ENCODE peak calls at places on chromosomes 7 and 10, in seven cellular contexts. One of them, this sample, is unnamed.

GRCh38 chr7:40810274-40810673 is 675.5 kb downstream of the SUGCT start:
- DNase-seq in H1: no peak
- DNase-seq in GM12892: no peak
- DNase-seq in GM12878: no peak
- DNase-seq in SK-N-SH: no peak
- DNase-seq in K562: no peak
- DNase-seq in HepG2: no peak
- DNase-seq in this sample: no peak

GRCh38 chr10:120436431-120437142 is 20.4 kb upstream of the PLPP4 start:
- DNase-seq in H1: no peak
- DNase-seq in GM12892: no peak
- DNase-seq in GM12878: no peak
- DNase-seq in SK-N-SH: no peak
- DNase-seq in K562: peak; percentile 10
- DNase-seq in HepG2: no peak
- DNase-seq in this sample: no peak

GRCh38 chr10:121335386-121335925 is 262.8 kb downstream of the FGFR2 start:
- DNase-seq in H1: no peak
- DNase-seq in GM12892: no peak
- DNase-seq in GM12878: no peak
- DNase-seq in SK-N-SH: no peak
- DNase-seq in K562: no peak
- DNase-seq in HepG2: no peak
- DNase-seq in this sample: no peak

GRCh38 chr7:19373334-19373733 is 228.1 kb upstream of the FERD3L start:
- DNase-seq in H1: no peak
- DNase-seq in GM12892: no peak
- DNase-seq in GM12878: no peak
- DNase-seq in SK-N-SH: no peak
- DNase-seq in K562: no peak
- DNase-seq in HepG2: no peak
- DNase-seq in this sample: no peak

GRCh38 chr10:72846225-72846624 is 47.3 kb upstream of the OIT3 start:
- DNase-seq in H1: no peak
- DNase-seq in GM12892: no peak
- DNase-seq in GM12878: no peak
- DNase-seq in SK-N-SH: no peak
- DNase-seq in K562: no peak
- DNase-seq in HepG2: no peak
- DNase-seq in this sample: no peak

GRCh38 chr7:27115161-27116018 is 12.9 kb upstream of the HOXA2 start:
- DNase-seq in H1: peak; percentile 68
- DNase-seq in GM12892: no peak
- DNase-seq in GM12878: no peak
- DNase-seq in SK-N-SH: no peak
- DNase-seq in K562: no peak
- DNase-seq in HepG2: no peak
- DNase-seq in this sample: no peak

GRCh38 chr10:103127241-103127640 is 65.8 kb downstream of the NT5C2 start:
- DNase-seq in H1: no peak
- DNase-seq in GM12892: no peak
- DNase-seq in GM12878: no peak
- DNase-seq in SK-N-SH: peak; percentile 37
- DNase-seq in K562: no peak
- DNase-seq in HepG2: no peak
- DNase-seq in this sample: no peak

GRCh38 chr7:110856704-110857103 is 234.2 kb upstream of the LRRN3 start:
- DNase-seq in H1: no peak
- DNase-seq in GM12892: no peak
- DNase-seq in GM12878: no peak
- DNase-seq in SK-N-SH: no peak
- DNase-seq in K562: no peak
- DNase-seq in HepG2: peak; percentile 18
- DNase-seq in this sample: no peak

GRCh38 chr7:114086906-114087651 is 168.3 kb upstream of the PPP1R3A start:
- DNase-seq in H1: peak; percentile 56
- DNase-seq in GM12892: no peak
- DNase-seq in GM12878: no peak
- DNase-seq in SK-N-SH: peak; percentile 33
- DNase-seq in K562: no peak
- DNase-seq in HepG2: no peak
- DNase-seq in this sample: no peak

GRCh38 chr7:8189615-8190014 is 72.4 kb downstream of the ICA1 start:
- DNase-seq in H1: no peak
- DNase-seq in GM12892: no peak
- DNase-seq in GM12878: no peak
- DNase-seq in SK-N-SH: no peak
- DNase-seq in K562: no peak
- DNase-seq in HepG2: no peak
- DNase-seq in this sample: no peak

GRCh38 chr7:75772081-75773077 is at the start of gene CCL26:
- DNase-seq in H1: no peak
- DNase-seq in GM12892: no peak
- DNase-seq in GM12878: no peak
- DNase-seq in SK-N-SH: no peak
- DNase-seq in K562: no peak
- DNase-seq in HepG2: peak; percentile 71
- DNase-seq in this sample: no peak

GRCh38 chr7:45224832-45225231 is 67.2 kb downstream of the RAMP3 start:
- DNase-seq in H1: peak; percentile 64
- DNase-seq in GM12892: no peak
- DNase-seq in GM12878: no peak
- DNase-seq in SK-N-SH: no peak
- DNase-seq in K562: no peak
- DNase-seq in HepG2: no peak
- DNase-seq in this sample: no peak

DNA sequence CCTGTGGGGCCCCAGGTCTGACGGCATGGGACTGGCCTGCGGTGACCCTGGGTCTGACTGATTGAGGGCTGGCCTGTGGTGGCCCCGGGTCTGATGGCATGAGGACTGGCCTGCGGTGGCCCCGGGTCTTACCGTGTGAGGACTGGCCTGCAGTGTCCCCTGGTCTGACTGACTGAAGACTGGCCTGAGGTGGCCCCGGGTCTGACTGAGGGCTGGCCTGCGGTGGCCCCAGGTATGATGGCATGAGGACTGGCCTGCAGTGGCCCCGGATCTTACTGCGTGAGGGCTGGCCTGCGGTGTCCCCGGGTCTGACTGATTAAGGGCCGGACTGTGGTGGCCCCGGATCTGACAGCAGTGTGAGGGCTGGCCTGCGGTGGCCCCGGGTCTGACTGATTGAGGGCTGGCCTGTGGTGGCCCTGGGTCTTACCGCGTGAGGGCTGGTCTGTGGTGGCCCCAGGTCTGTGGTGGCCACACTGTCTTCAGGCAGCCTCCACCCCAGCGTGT is 10.9 kb downstream of the JAKMIP3 start:
- DNase-seq in H1: no peak
- DNase-seq in GM12892: no peak
- DNase-seq in GM12878: no peak
- DNase-seq in SK-N-SH: no peak
- DNase-seq in K562: no peak
- DNase-seq in HepG2: no peak
- DNase-seq in this sample: no peak
- TF ChIP-seq TAF1 in H1: no peak
- TF ChIP-seq TAF1 in GM12892: no peak
- TF ChIP-seq TAF1 in GM12878: no peak
- TF ChIP-seq TAF1 in SK-N-SH: no peak
- TF ChIP-seq TAF1 in K562: no peak
- TF ChIP-seq TAF1 in HepG2: no peak
- TF ChIP-seq TAF1 in this sample: no peak

GRCh38 chr10:65358565-65358964 is 1567.3 kb upstream of the LRRTM3 start:
- DNase-seq in H1: no peak
- DNase-seq in GM12892: no peak
- DNase-seq in GM12878: no peak
- DNase-seq in SK-N-SH: peak; percentile 10
- DNase-seq in K562: no peak
- DNase-seq in HepG2: peak; percentile 13
- DNase-seq in this sample: no peak
- TF ChIP-seq TAF1 in H1: no peak
- TF ChIP-seq TAF1 in GM12892: no peak
- TF ChIP-seq TAF1 in GM12878: no peak
- TF ChIP-seq TAF1 in SK-N-SH: no peak
- TF ChIP-seq TAF1 in K562: no peak
- TF ChIP-seq TAF1 in HepG2: no peak
- TF ChIP-seq TAF1 in this sample: no peak

GRCh38 chr7:130242198-130243014 is 24.3 kb upstream of the CPA2 start:
- DNase-seq in H1: peak; percentile 85
- DNase-seq in GM12892: peak; percentile 29
- DNase-seq in GM12878: peak; percentile 17
- DNase-seq in SK-N-SH: peak; percentile 68
- DNase-seq in K562: peak; percentile 77
- DNase-seq in HepG2: peak; percentile 14
- DNase-seq in this sample: peak; percentile 25
- TF ChIP-seq TAF1 in H1: no peak
- TF ChIP-seq TAF1 in GM12892: no peak
- TF ChIP-seq TAF1 in GM12878: no peak
- TF ChIP-seq TAF1 in SK-N-SH: no peak
- TF ChIP-seq TAF1 in K562: no peak
- TF ChIP-seq TAF1 in HepG2: no peak
- TF ChIP-seq TAF1 in this sample: no peak

GRCh38 chr7:55013851-55014250 is 5.0 kb upstream of the EGFR start:
- DNase-seq in H1: no peak
- DNase-seq in GM12892: no peak
- DNase-seq in GM12878: no peak
- DNase-seq in SK-N-SH: no peak
- DNase-seq in K562: no peak
- DNase-seq in HepG2: no peak
- DNase-seq in this sample: no peak

GRCh38 chr7:55017841-55018240 is 976 bp upstream of the EGFR start:
- DNase-seq in H1: no peak
- DNase-seq in GM12892: no peak
- DNase-seq in GM12878: no peak
- DNase-seq in SK-N-SH: no peak
- DNase-seq in K562: no peak
- DNase-seq in HepG2: no peak
- DNase-seq in this sample: no peak

GRCh38 chr7:55018361-55019328 is at the start of gene EGFR:
- DNase-seq in H1: peak; percentile 75
- DNase-seq in GM12892: no peak
- DNase-seq in GM12878: no peak
- DNase-seq in SK-N-SH: peak; percentile 91
- DNase-seq in K562: no peak
- DNase-seq in HepG2: no peak
- DNase-seq in this sample: peak; percentile 23

GRCh38 chr7:55016746-55017090 is 2.1 kb upstream of the EGFR start:
- DNase-seq in H1: no peak
- DNase-seq in GM12892: no peak
- DNase-seq in GM12878: no peak
- DNase-seq in SK-N-SH: no peak
- DNase-seq in K562: no peak
- DNase-seq in HepG2: no peak
- DNase-seq in this sample: no peak

DNA sequence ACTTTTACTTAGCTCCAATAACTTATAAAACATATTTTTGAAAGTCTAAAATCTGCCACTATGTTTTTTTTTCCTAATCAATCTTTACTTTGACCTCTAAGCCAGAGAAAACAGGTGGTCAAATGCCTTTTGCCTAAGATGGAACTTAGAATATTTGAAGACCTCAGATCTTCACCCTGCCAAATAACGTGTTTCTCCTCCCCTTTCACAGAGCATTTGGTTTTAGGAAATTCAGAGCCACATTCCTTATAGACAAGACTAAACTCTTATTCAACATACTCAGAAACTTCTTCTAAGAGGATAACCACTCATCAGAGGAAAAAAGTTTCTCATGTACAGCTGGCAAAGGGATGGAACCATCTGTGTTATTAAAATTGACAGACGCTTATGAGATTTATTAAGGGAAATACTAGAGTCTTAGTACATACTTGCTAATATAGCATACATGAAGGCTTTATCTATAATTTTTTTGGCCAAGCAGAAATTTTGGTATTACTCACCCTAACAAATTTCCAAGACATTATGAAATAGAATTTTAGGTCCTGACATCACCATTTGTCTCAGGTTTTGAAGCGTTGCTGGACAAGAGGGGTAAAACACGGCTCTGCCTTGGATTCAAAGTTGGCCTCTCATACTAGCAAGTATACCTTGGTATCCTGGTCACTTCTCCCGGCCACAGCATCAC is 2.6 kb upstream of the EGFR start:
- DNase-seq in H1: no peak
- DNase-seq in GM12892: no peak
- DNase-seq in GM12878: no peak
- DNase-seq in SK-N-SH: no peak
- DNase-seq in K562: no peak
- DNase-seq in HepG2: no peak
- DNase-seq in this sample: no peak
- TF ChIP-seq TAF1 in H1: no peak
- TF ChIP-seq TAF1 in GM12892: no peak
- TF ChIP-seq TAF1 in GM12878: no peak
- TF ChIP-seq TAF1 in SK-N-SH: no peak
- TF ChIP-seq TAF1 in K562: no peak
- TF ChIP-seq TAF1 in HepG2: no peak
- TF ChIP-seq TAF1 in this sample: no peak

GRCh38 chr10:2366532-2366931 is 629.2 kb upstream of the ADARB2 start:
- DNase-seq in H1: no peak
- DNase-seq in GM12892: no peak
- DNase-seq in GM12878: no peak
- DNase-seq in SK-N-SH: no peak
- DNase-seq in K562: no peak
- DNase-seq in HepG2: no peak
- DNase-seq in this sample: no peak
- TF ChIP-seq TAF1 in H1: no peak
- TF ChIP-seq TAF1 in GM12892: no peak
- TF ChIP-seq TAF1 in GM12878: no peak
- TF ChIP-seq TAF1 in SK-N-SH: no peak
- TF ChIP-seq TAF1 in K562: no peak
- TF ChIP-seq TAF1 in HepG2: no peak
- TF ChIP-seq TAF1 in this sample: no peak

DNA sequence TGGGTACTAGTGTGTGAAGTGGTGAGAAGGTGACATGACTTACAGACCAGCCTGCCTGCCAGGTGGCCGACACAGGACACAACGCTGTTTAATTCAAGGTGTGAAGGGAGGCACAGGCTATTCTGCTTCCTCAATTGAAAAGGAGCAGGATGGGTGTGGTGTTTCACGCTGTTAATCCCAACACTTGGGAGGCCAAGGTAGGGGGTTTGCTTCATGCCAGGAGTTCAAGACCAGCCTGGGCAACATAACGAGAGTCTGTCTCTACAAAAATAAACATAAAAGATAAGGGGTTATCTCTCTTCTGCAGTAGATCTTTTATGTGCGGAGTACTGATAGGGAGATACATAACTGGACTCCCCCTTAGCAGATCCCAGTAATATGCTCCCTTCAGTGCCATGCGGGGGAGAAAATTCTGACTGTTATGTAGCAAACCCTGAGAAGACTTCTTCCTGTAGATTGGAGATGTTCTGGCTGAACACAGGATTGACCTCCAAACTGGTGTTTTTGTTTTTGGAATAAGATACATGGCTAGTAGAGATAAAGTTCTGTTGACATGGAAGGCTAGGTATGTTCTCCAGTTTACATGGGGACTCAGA is 63.2 kb downstream of the CCNY start:
- DNase-seq in H1: no peak
- DNase-seq in GM12892: no peak
- DNase-seq in GM12878: no peak
- DNase-seq in SK-N-SH: no peak
- DNase-seq in K562: peak; percentile 63
- DNase-seq in HepG2: no peak
- DNase-seq in this sample: no peak
- TF ChIP-seq TAF1 in H1: no peak
- TF ChIP-seq TAF1 in GM12892: no peak
- TF ChIP-seq TAF1 in GM12878: no peak
- TF ChIP-seq TAF1 in SK-N-SH: no peak
- TF ChIP-seq TAF1 in K562: no peak
- TF ChIP-seq TAF1 in HepG2: no peak
- TF ChIP-seq TAF1 in this sample: no peak